ENCODE peak calls at places on chromosomes 11 and 22, in eight cellular contexts. Q, A, K, W, T, Y, X and S are unnamed samples.
A peak's percentile ranks its signal among the peaks of the same experiment; 100 is the strongest.

GRCh38 chr22:32998373-32998772 is 59.8 kb downstream of the SYN3 start:
- DNase-seq in T (no peak), A (no peak), W (no peak), Q (no peak), X (no peak), K (no peak), Y (no peak), S (no peak)

GRCh38 chr11:130814440-130815073 is 101.7 kb downstream of the SNX19 start:
- DNase-seq in Y (no peak), T (no peak), Q (no peak), X (no peak), A (no peak), K (no peak), W (no peak), S (no peak)

GRCh38 chr11:34512810-34513673 is 552 bp downstream of the ELF5 start:
- DNase-seq in Q (peak; percentile 31), Y (peak; percentile 77), X (peak; percentile 39), K (peak; percentile 58), A (peak; percentile 29), W (peak; percentile 61), T (no peak), S (peak; percentile 52)

GRCh38 chr11:45890886-45891550 is 5.6 kb downstream of the MAPK8IP1 start:
- DNase-seq in W (no peak), A (no peak), Y (no peak), T (peak; percentile 32), K (no peak), X (no peak), Q (no peak), S (no peak)

GRCh38 chr11:62295504-62295903 is 3.4 kb downstream of the SCGB1D4 start:
- DNase-seq in X (no peak), A (no peak), Q (no peak), K (peak; percentile 43), Y (peak; percentile 30), T (no peak), W (no peak), S (peak; percentile 17)

GRCh38 chr11:110896358-110896757 is 184.1 kb upstream of the ARHGAP20 start:
- DNase-seq in T (no peak), X (no peak), W (no peak), Y (no peak), K (peak; percentile 74), A (no peak), Q (no peak), S (peak; percentile 93)

GRCh38 chr11:64713031-64713780 is 9.8 kb downstream of the NRXN2 start:
- DNase-seq in W (peak; percentile 26), A (peak; percentile 27), K (no peak), Y (peak; percentile 35), X (no peak), T (peak; percentile 78), Q (peak; percentile 45), S (peak; percentile 31)

GRCh38 chr11:14059491-14059890 is 97.0 kb downstream of the SPON1 start:
- DNase-seq in A (no peak), Y (no peak), K (no peak), W (no peak), T (no peak), Q (no peak), X (no peak), S (no peak)

GRCh38 chr11:104581246-104581980 is 316.8 kb downstream of the CASP12 start:
- DNase-seq in T (no peak), X (no peak), W (no peak), A (no peak), Y (no peak), Q (no peak), K (no peak), S (peak; percentile 65)

GRCh38 chr11:6995703-6996102 is 24.4 kb downstream of the ZNF214 start:
- DNase-seq in T (no peak), W (no peak), Y (no peak), K (no peak), X (no peak), Q (no peak), A (no peak), S (no peak)

GRCh38 chr11:57778318-57779037 is 16.9 kb downstream of the CTNND1 start:
- DNase-seq in X (peak; percentile 96), A (peak; percentile 92), K (peak; percentile 100), Q (peak; percentile 88), T (peak; percentile 97), Y (peak; percentile 94), W (peak; percentile 92), S (peak; percentile 99)

GRCh38 chr11:48103621-48104561 is 112.7 kb upstream of the OR4B1 start:
- DNase-seq in Q (no peak), X (no peak), Y (peak; percentile 61), K (no peak), T (no peak), W (peak; percentile 51), A (no peak), S (peak; percentile 82)

GRCh38 chr22:40506762-40507161 is 129.8 kb downstream of the MRTFA start:
- DNase-seq in Y (no peak), Q (no peak), A (no peak), W (no peak), K (no peak), X (no peak), T (no peak), S (no peak)

GRCh38 chr22:23403152-23403719 is 176.9 kb downstream of the IGLL1 start:
- DNase-seq in A (no peak), W (no peak), T (peak; percentile 60), Y (no peak), Q (no peak), X (no peak), K (no peak), S (no peak)

GRCh38 chr11:78350101-78350645 is 67.4 kb downstream of the GAB2 start:
- DNase-seq in T (no peak), Q (no peak), K (no peak), Y (peak; percentile 42), W (peak; percentile 19), X (peak; percentile 37), A (no peak), S (peak; percentile 78)

GRCh38 chr11:18457435-18457834 is 1.8 kb downstream of the LDHAL6A start:
- DNase-seq in X (no peak), T (no peak), W (no peak), Y (no peak), A (no peak), K (no peak), Q (no peak), S (no peak)

GRCh38 chr11:84345027-84345426 is 1058.9 kb upstream of the CCDC90B start:
- DNase-seq in A (no peak), X (no peak), W (no peak), K (no peak), Q (no peak), Y (no peak), T (no peak), S (no peak)

GRCh38 chr11:17403977-17404759 is 15.7 kb upstream of the KCNJ11 start:
- DNase-seq in A (no peak), T (peak; percentile 52), Q (no peak), Y (no peak), X (no peak), W (no peak), K (no peak), S (peak; percentile 45)

GRCh38 chr11:77089004-77089545 is 13.6 kb upstream of the OMP start:
- DNase-seq in X (peak; percentile 20), Q (no peak), T (peak; percentile 59), Y (no peak), K (no peak), W (peak; percentile 8), A (peak; percentile 3), S (no peak)

GRCh38 chr22:42613869-42614268 is 814 bp downstream of the POLDIP3 start:
- DNase-seq in W (no peak), A (no peak), Q (no peak), X (no peak), K (no peak), T (peak; percentile 72), Y (no peak), S (no peak)

GRCh38 chr11:11179239-11179638 is 173.8 kb downstream of the CSNK2A3 start:
- DNase-seq in A (no peak), W (no peak), K (peak; percentile 85), Y (peak; percentile 4), X (no peak), T (no peak), Q (no peak), S (peak; percentile 86)

GRCh38 chr11:26072612-26073011 is 259.3 kb upstream of the ANO3 start:
- DNase-seq in K (no peak), Q (no peak), W (no peak), Y (no peak), X (no peak), A (no peak), T (no peak), S (no peak)

GRCh38 chr11:57459112-57460016 is 964 bp upstream of the RTN4RL2 start:
- DNase-seq in A (no peak), Q (peak; percentile 23), Y (no peak), X (no peak), W (no peak), K (no peak), T (peak; percentile 83), S (no peak)

GRCh38 chr11:86484164-86484794 is 109.6 kb downstream of the CCDC81 start:
- DNase-seq in T (no peak), A (peak; percentile 35), Y (no peak), W (no peak), K (peak; percentile 97), Q (no peak), X (peak; percentile 71), S (peak; percentile 98)

GRCh38 chr11:57798905-57799559 is 37.4 kb downstream of the CTNND1 start:
- DNase-seq in A (no peak), K (no peak), W (peak; percentile 85), Q (no peak), X (peak; percentile 57), T (peak; percentile 86), Y (peak; percentile 86), S (peak; percentile 51)

GRCh38 chr22:46339956-46340355 is 4.4 kb downstream of the TRMU start:
- DNase-seq in K (no peak), Q (no peak), T (peak; percentile 46), W (no peak), Y (no peak), X (no peak), A (peak; percentile 10), S (no peak)
- H3K36me3 ChIP-seq in K (peaks cover 41% of the 10 kb centered on the region), Q (peaks cover 19% of the 10 kb centered on the region), T (peaks cover 44% of the 10 kb centered on the region), W (no peaks in the 10 kb centered on the region), Y (peaks cover 11% of the 10 kb centered on the region), X (peaks cover 73% of the 10 kb centered on the region), A (peaks cover 71% of the 10 kb centered on the region), S (peaks cover 15% of the 10 kb centered on the region)

GRCh38 chr22:41537203-41537602 is 7.1 kb downstream of the POLR3H start:
- DNase-seq in Y (no peak), Q (no peak), K (no peak), T (no peak), W (no peak), A (no peak), X (no peak), S (no peak)
- H3K36me3 ChIP-seq in Y (no peaks in the 10 kb centered on the region), Q (no peaks in the 10 kb centered on the region), K (peaks cover 20% of the 10 kb centered on the region), T (peaks cover 5% of the 10 kb centered on the region), W (no peaks in the 10 kb centered on the region), A (no peaks in the 10 kb centered on the region), X (peaks cover 9% of the 10 kb centered on the region), S (peaks cover 15% of the 10 kb centered on the region)

GRCh38 chr11:803467-803742 is 1.6 kb downstream of the PIDD1 start:
- DNase-seq in Y (no peak), T (no peak), A (no peak), W (no peak), Q (no peak), X (no peak), K (no peak), S (no peak)
- H3K36me3 ChIP-seq in Y (no peaks in the 10 kb centered on the region), T (no peaks in the 10 kb centered on the region), A (peaks cover 36% of the 10 kb centered on the region), W (no peaks in the 10 kb centered on the region), Q (peaks cover 5% of the 10 kb centered on the region), X (no peaks in the 10 kb centered on the region), K (peaks cover 13% of the 10 kb centered on the region), S (peaks cover 20% of the 10 kb centered on the region)

GRCh38 chr11:118628031-118628430 is 20.6 kb downstream of the PHLDB1 start:
- DNase-seq in A (no peak), Y (no peak), X (no peak), K (no peak), W (no peak), Q (no peak), T (no peak), S (no peak)
- H3K36me3 ChIP-seq in A (peaks cover 91% of the 10 kb centered on the region), Y (no peaks in the 10 kb centered on the region), X (peaks cover 86% of the 10 kb centered on the region), K (peaks cover 80% of the 10 kb centered on the region), W (no peaks in the 10 kb centered on the region), Q (peaks cover 78% of the 10 kb centered on the region), T (peaks cover 54% of the 10 kb centered on the region), S (peaks cover 51% of the 10 kb centered on the region)